ENCODE peak calls at places on chromosomes 4 and X, in seven cellular contexts. H is body of pancreas, L is uterus, G is gastrocnemius medialis, F is breast epithelium, K is testis, T is suprapubic skin. Y is an unnamed sample.

GRCh38 chrX:40147399-40148188 is 49.8 kb upstream of the BCOR start:
- DNase-seq in H (no peak), F (no peak), L (no peak), G (no peak), K (peak; percentile 71), T (no peak), Y (peak; percentile 67)

GRCh38 chrX:47285762-47286320 is 53.0 kb downstream of the USP11 start:
- DNase-seq in L (peak; percentile 18), T (no peak), G (no peak), K (no peak), F (no peak), H (no peak), Y (no peak)

GRCh38 chrX:13938053-13938765 is 91.5 kb downstream of the GEMIN8 start:
- DNase-seq in K (peak; percentile 30), F (peak; percentile 48), L (no peak), H (peak; percentile 48), G (no peak), T (no peak), Y (no peak)

GRCh38 chr4:77994194-77994721 is 62.9 kb upstream of the FRAS1 start:
- DNase-seq in H (peak; percentile 28), G (no peak), L (no peak), K (peak; percentile 23), T (no peak), F (no peak), Y (no peak)

GRCh38 chrX:104136241-104137019 is 20.4 kb downstream of the SLC25A53 start:
- DNase-seq in G (peak; percentile 39), F (peak; percentile 49), T (no peak), H (peak; percentile 85), K (peak; percentile 83), L (peak; percentile 82), Y (peak; percentile 75)

GRCh38 chr4:43163101-43163792 is 270.7 kb downstream of the GRXCR1 start:
- DNase-seq in F (no peak), G (no peak), L (no peak), H (no peak), T (no peak), K (no peak), Y (no peak)

GRCh38 chr4:141654098-141654497 is 17.7 kb downstream of the IL15 start:
- DNase-seq in F (no peak), H (peak; percentile 28), T (peak; percentile 56), L (peak; percentile 22), G (no peak), K (peak; percentile 42), Y (peak; percentile 47)

GRCh38 chr4:169268951-169269781 is 1.6 kb downstream of the SH3RF1 start:
- DNase-seq in L (no peak), H (no peak), K (no peak), G (no peak), F (no peak), T (no peak), Y (peak; percentile 17)

GRCh38 chr4:41644915-41645295 is 103.6 kb downstream of the PHOX2B start:
- DNase-seq in F (no peak), K (no peak), G (no peak), L (no peak), H (no peak), T (no peak), Y (no peak)

GRCh38 chr4:89800527-89801103 is 36.3 kb downstream of the SNCA start:
- DNase-seq in H (no peak), L (no peak), T (no peak), F (no peak), G (no peak), K (no peak), Y (no peak)

GRCh38 chrX:11449613-11450012 is 156.4 kb downstream of the AMELX start:
- DNase-seq in H (no peak), L (no peak), F (no peak), G (no peak), T (no peak), K (no peak), Y (no peak)

GRCh38 chrX:15645266-15645665 is 19.3 kb downstream of the CLTRN start:
- DNase-seq in G (no peak), H (no peak), F (no peak), L (no peak), T (no peak), K (no peak), Y (no peak)

GRCh38 chr4:126986828-126987227 is 645.9 kb upstream of the INTU start:
- DNase-seq in F (no peak), L (no peak), H (no peak), G (no peak), T (no peak), K (no peak), Y (no peak)

DNA sequence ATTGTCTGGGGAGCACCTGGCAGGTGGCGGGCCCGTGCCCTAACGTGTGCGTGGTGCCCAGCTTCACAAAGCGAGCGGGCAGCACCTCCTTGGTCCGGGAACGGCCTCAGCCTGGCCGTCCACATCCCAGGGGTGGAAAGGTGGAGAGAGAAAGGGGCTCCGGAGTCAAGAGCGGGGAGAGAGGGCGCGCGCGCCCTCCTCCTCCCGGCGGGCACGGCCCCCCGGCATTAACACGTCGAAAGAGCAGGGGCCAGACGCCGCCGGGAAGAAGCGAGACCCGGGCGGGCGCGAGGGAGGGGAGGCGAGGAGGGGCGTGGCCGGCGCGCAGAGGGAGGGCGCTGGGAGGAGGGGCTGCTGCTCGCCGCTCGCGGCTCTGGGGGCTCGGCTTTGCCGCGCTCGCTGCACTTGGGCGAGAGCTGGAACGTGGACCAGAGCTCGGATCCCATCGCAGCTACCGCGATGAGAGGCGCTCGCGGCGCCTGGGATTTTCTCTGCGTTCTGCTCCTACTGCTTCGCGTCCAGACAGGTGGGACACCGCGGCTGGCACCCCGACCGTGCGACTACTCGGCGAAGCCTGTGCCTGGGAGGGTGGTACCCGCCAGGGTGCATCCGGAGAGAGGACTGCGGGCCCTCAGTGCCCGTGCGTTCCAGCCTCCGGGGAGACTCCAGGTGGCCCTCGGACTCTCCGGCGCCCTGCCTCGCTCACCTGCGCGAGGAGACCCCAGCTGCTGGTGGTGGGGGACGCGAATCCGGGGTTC is at the start of gene KIT:
- DNase-seq in G (no peak), T (peak; percentile 66), L (peak; percentile 41), F (peak; percentile 29), K (peak; percentile 55), H (peak; percentile 32), Y (peak; percentile 24)
- TF ChIP-seq POLR2A in G (no peak), T (no peak), L (no peak), F (no peak), K (no peak), H (no peak), Y (no peak)

GRCh38 chrX:56728321-56728720 is 722 bp upstream of the NBDY start:
- DNase-seq in K (no peak), F (no peak), G (no peak), H (no peak), T (no peak), L (no peak), Y (no peak)

GRCh38 chrX:56727531-56727930 is 1.5 kb upstream of the NBDY start:
- DNase-seq in G (no peak), L (no peak), H (no peak), T (no peak), F (no peak), K (no peak), Y (no peak)

GRCh38 chrX:56726609-56727008 is 2.4 kb upstream of the NBDY start:
- DNase-seq in T (no peak), H (no peak), K (peak; percentile 14), L (no peak), G (no peak), F (no peak), Y (no peak)

GRCh38 chrX:56728752-56729151 is 291 bp upstream of the NBDY start:
- DNase-seq in T (no peak), G (no peak), F (no peak), L (peak; percentile 29), H (no peak), K (peak; percentile 32), Y (peak; percentile 16)

DNA sequence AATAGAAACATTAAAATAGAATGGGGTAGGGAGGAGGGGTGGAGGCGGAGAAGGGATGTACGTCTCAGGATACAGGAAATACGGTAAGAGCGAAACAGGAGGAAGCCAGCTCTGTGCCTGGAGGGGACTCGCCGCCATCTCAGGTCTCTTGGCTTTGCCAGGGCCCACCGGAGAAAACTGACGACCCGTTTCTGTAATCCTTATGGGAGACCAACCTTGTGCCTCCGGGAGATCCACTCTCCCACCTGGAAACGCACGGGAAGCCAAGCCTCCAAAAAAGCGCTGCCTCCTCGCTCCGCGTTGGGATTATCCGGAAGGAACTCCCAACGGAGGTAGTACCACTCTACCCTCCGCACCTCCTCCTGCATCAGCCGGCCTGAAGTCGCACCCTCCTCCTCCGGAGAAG is at the start of gene NBDY:
- DNase-seq in G (no peak), K (peak; percentile 77), H (peak; percentile 26), L (peak; percentile 34), T (no peak), F (peak; percentile 21), Y (peak; percentile 34)
- TF ChIP-seq POLR2A in G (peak; percentile 45), K (no peak), H (no peak), L (peak; percentile 51), T (no peak), F (no peak), Y (peak; percentile 50)

DNA sequence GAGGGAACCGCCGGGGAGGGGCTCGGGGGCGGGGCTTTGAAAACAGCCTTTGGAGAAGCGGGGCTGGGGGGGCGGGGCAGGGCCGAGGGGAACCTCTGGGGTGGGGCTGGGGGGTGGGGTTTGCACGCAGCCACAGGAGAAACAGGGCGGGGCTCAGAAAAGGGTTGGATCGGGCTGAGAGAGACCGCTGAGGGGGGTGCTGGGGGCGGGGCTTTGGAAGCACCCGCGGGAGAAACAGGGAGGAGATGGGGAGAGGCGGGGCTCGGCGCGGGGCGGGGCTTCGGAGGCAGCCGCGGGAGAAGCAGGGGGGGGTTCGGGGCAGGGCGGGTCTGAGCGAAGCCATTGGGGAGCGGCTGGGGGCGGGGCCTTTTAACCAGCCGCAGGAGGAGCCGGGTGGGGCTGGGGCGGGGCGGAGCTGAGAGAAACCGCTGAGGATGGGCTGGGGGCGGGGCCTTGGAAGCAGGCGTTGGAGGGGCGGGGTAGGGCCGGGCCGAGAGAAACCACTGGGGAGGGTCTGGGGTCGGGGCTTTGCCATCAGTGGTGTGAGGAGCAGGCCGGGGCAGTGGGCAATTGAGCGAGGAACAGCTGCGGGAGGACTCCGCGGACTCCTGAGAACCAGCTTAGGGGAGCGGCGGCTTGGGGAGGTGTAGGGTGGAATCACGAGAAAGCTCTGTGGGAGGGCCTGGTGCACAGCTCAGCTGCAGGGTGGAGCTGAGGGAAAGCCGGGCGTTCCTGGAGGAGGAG is 1.2 kb upstream of the EOLA2 start:
- DNase-seq in F (peak; percentile 94), H (peak; percentile 97), G (peak; percentile 91), L (peak; percentile 97), T (peak; percentile 97), K (peak; percentile 95), Y (peak; percentile 97)
- TF ChIP-seq POLR2A in F (no peak), H (peak; percentile 46), G (no peak), L (no peak), T (no peak), K (no peak), Y (peak; percentile 75)

DNA sequence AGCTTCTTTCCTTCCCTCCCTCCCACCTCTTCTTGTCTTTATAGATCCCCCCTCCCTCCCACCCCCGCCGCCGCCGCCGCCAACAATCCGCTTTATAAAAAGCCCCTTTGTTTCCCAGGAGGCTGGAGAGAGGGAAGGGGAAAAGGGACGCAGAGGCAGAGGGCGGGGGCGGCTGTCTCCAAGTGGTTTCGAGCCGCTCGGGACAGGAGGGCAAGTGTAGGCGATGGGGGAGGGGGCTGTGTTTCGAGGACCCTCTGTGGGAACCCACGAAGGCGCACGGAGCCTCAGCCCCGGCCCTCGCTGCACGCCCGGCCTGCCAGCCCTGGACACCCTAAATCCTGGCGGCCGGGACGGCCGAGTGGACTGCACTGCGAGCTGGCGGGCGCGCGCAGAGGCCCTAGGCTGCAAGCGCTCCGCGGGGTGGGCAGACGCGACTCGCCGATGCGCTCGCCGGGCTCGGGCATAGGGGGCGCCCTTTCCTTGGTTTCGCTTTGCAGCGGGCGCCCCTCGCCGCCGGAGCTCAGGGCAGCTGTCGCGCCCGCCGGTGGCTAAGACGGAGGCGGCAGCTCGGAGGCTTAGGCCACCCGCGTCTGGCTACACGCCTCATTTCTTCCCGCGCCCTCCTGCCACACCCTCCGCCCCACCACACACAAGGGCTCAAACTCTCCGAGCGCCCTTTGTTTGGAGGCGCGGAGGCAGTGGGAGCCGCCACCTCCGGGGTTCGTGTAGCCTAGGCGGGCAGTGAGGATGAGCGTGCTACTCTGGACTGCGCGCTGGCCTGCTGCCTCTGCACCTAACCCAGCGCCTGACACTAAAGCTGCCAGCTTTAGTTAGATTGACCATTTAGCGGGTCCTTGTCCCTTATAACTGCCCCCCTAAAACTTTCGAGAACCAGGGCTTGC is 2.2 kb downstream of the MAMLD1 start:
- DNase-seq in G (peak; percentile 29), H (peak; percentile 71), K (peak; percentile 71), T (no peak), F (peak; percentile 32), L (peak; percentile 68), Y (peak; percentile 82)
- TF ChIP-seq POLR2A in G (peak; percentile 46), H (peak; percentile 28), K (no peak), T (no peak), F (no peak), L (peak; percentile 28), Y (peak; percentile 68)